ENCODE peak calls at places on chromosomes 5 and 9, in seven cellular contexts. One of them, this sample, is unnamed. For H3K36me3, the result is how much of the 10 kb centered on the place peaks cover.

GRCh38 chr9:78892182-78892581 is 595.3 kb downstream of the PSAT1 start:
- DNase-seq in K562: no peak
- DNase-seq in sigmoid colon: no peak
- DNase-seq in SJSA1: no peak
- DNase-seq in neural progenitor cell: no peak
- DNase-seq in brain microvascular endothelial cell: no peak
- DNase-seq in uterus: no peak
- DNase-seq in this sample: no peak

GRCh38 chr9:17330097-17330496 is 195.3 kb downstream of the CNTLN start:
- DNase-seq in sigmoid colon: no peak
- DNase-seq in neural progenitor cell: no peak
- DNase-seq in K562: no peak
- DNase-seq in uterus: no peak
- DNase-seq in SJSA1: no peak
- DNase-seq in brain microvascular endothelial cell: no peak
- DNase-seq in this sample: no peak

GRCh38 chr5:103668281-103668680 is 105.7 kb upstream of the NUDT12 start:
- DNase-seq in sigmoid colon: no peak
- DNase-seq in neural progenitor cell: no peak
- DNase-seq in brain microvascular endothelial cell: no peak
- DNase-seq in K562: no peak
- DNase-seq in uterus: no peak
- DNase-seq in SJSA1: no peak
- DNase-seq in this sample: no peak

GRCh38 chr9:116943970-116944369 is 256.9 kb downstream of the TRIM32 start:
- DNase-seq in neural progenitor cell: no peak
- DNase-seq in SJSA1: no peak
- DNase-seq in brain microvascular endothelial cell: no peak
- DNase-seq in sigmoid colon: no peak
- DNase-seq in K562: no peak
- DNase-seq in uterus: no peak
- DNase-seq in this sample: no peak

GRCh38 chr9:115204827-115205506 is 87.0 kb upstream of the TNC start:
- DNase-seq in neural progenitor cell: no peak
- DNase-seq in brain microvascular endothelial cell: peak
- DNase-seq in uterus: no peak
- DNase-seq in sigmoid colon: no peak
- DNase-seq in SJSA1: no peak
- DNase-seq in K562: no peak
- DNase-seq in this sample: no peak

GRCh38 chr5:175162036-175162435 is 281.9 kb downstream of the DRD1 start:
- DNase-seq in brain microvascular endothelial cell: no peak
- DNase-seq in uterus: no peak
- DNase-seq in SJSA1: no peak
- DNase-seq in K562: no peak
- DNase-seq in neural progenitor cell: no peak
- DNase-seq in sigmoid colon: no peak
- DNase-seq in this sample: no peak

GRCh38 chr9:127973169-127974001 is 7.4 kb downstream of the EEIG1 start:
- DNase-seq in neural progenitor cell: no peak
- DNase-seq in K562: no peak
- DNase-seq in sigmoid colon: peak
- DNase-seq in SJSA1: no peak
- DNase-seq in brain microvascular endothelial cell: no peak
- DNase-seq in uterus: no peak
- DNase-seq in this sample: no peak

GRCh38 chr9:70263421-70263820 is 4.6 kb downstream of the SMC5 start:
- DNase-seq in brain microvascular endothelial cell: no peak
- DNase-seq in uterus: no peak
- DNase-seq in SJSA1: no peak
- DNase-seq in sigmoid colon: no peak
- DNase-seq in neural progenitor cell: no peak
- DNase-seq in K562: no peak
- DNase-seq in this sample: no peak

GRCh38 chr9:107163370-107163769 is 119.7 kb upstream of the RAD23B start:
- DNase-seq in sigmoid colon: no peak
- DNase-seq in SJSA1: no peak
- DNase-seq in K562: no peak
- DNase-seq in neural progenitor cell: no peak
- DNase-seq in brain microvascular endothelial cell: no peak
- DNase-seq in uterus: no peak
- DNase-seq in this sample: no peak

GRCh38 chr9:121434946-121435345 is 64.7 kb downstream of the GGTA1 start:
- DNase-seq in sigmoid colon: no peak
- DNase-seq in brain microvascular endothelial cell: peak
- DNase-seq in K562: no peak
- DNase-seq in uterus: no peak
- DNase-seq in SJSA1: no peak
- DNase-seq in neural progenitor cell: no peak
- DNase-seq in this sample: no peak

GRCh38 chr9:93303806-93304573 is 120.1 kb downstream of the WNK2 start:
- DNase-seq in brain microvascular endothelial cell: no peak
- DNase-seq in sigmoid colon: peak
- DNase-seq in K562: peak
- DNase-seq in uterus: no peak
- DNase-seq in neural progenitor cell: no peak
- DNase-seq in SJSA1: no peak
- DNase-seq in this sample: no peak

GRCh38 chr5:133256276-133256675 is 204.5 kb downstream of the HSPA4 start:
- DNase-seq in uterus: no peak
- DNase-seq in sigmoid colon: no peak
- DNase-seq in neural progenitor cell: no peak
- DNase-seq in SJSA1: no peak
- DNase-seq in brain microvascular endothelial cell: no peak
- DNase-seq in K562: peak
- DNase-seq in this sample: no peak

GRCh38 chr5:142324377-142324870 is 397 bp downstream of the SPRY4 start:
- DNase-seq in K562: peak
- DNase-seq in brain microvascular endothelial cell: no peak
- DNase-seq in sigmoid colon: peak
- DNase-seq in uterus: peak
- DNase-seq in SJSA1: peak
- DNase-seq in neural progenitor cell: no peak
- DNase-seq in this sample: no peak

GRCh38 chr9:112556497-112557085 is 70.0 kb downstream of the KIAA1958 start:
- DNase-seq in SJSA1: no peak
- DNase-seq in uterus: no peak
- DNase-seq in K562: no peak
- DNase-seq in sigmoid colon: no peak
- DNase-seq in neural progenitor cell: no peak
- DNase-seq in brain microvascular endothelial cell: peak
- DNase-seq in this sample: no peak

GRCh38 chr9:136881691-136882108 is 4.6 kb upstream of the TRAF2 start:
- DNase-seq in uterus: no peak
- DNase-seq in SJSA1: no peak
- DNase-seq in sigmoid colon: no peak
- DNase-seq in brain microvascular endothelial cell: no peak
- DNase-seq in K562: no peak
- DNase-seq in neural progenitor cell: peak
- DNase-seq in this sample: no peak

GRCh38 chr5:149869266-149869875 is 75.2 kb downstream of the PDE6A start:
- DNase-seq in K562: no peak
- DNase-seq in neural progenitor cell: no peak
- DNase-seq in SJSA1: no peak
- DNase-seq in brain microvascular endothelial cell: no peak
- DNase-seq in uterus: no peak
- DNase-seq in sigmoid colon: no peak
- DNase-seq in this sample: no peak

GRCh38 chr5:6772886-6773285 is 59.7 kb downstream of the TENT4A start:
- DNase-seq in uterus: no peak
- DNase-seq in brain microvascular endothelial cell: no peak
- DNase-seq in sigmoid colon: no peak
- DNase-seq in neural progenitor cell: no peak
- DNase-seq in SJSA1: no peak
- DNase-seq in K562: no peak
- DNase-seq in this sample: no peak

GRCh38 chr9:124487491-124488182 is 19.6 kb downstream of the NR5A1 start:
- DNase-seq in brain microvascular endothelial cell: no peak
- DNase-seq in sigmoid colon: no peak
- DNase-seq in neural progenitor cell: no peak
- DNase-seq in K562: peak
- DNase-seq in uterus: no peak
- DNase-seq in SJSA1: no peak
- DNase-seq in this sample: no peak

GRCh38 chr5:154364845-154365244 is 81.0 kb upstream of the SAP30L start:
- DNase-seq in brain microvascular endothelial cell: no peak
- DNase-seq in sigmoid colon: no peak
- DNase-seq in SJSA1: no peak
- DNase-seq in K562: no peak
- DNase-seq in uterus: no peak
- DNase-seq in neural progenitor cell: no peak
- DNase-seq in this sample: no peak

GRCh38 chr5:52043543-52043942 is 660.3 kb downstream of the ISL1 start:
- DNase-seq in SJSA1: no peak
- DNase-seq in uterus: no peak
- DNase-seq in brain microvascular endothelial cell: no peak
- DNase-seq in K562: no peak
- DNase-seq in sigmoid colon: no peak
- DNase-seq in neural progenitor cell: no peak
- DNase-seq in this sample: no peak

GRCh38 chr5:132761321-132762240 is 14.4 kb downstream of the CCNI2 start:
- DNase-seq in neural progenitor cell: no peak
- DNase-seq in K562: no peak
- DNase-seq in sigmoid colon: peak
- DNase-seq in brain microvascular endothelial cell: no peak
- DNase-seq in uterus: no peak
- DNase-seq in SJSA1: peak
- DNase-seq in this sample: no peak

GRCh38 chr9:89986190-89986589 is 381.4 kb downstream of the GADD45G start:
- DNase-seq in uterus: no peak
- DNase-seq in sigmoid colon: no peak
- DNase-seq in brain microvascular endothelial cell: no peak
- DNase-seq in K562: no peak
- DNase-seq in SJSA1: no peak
- DNase-seq in neural progenitor cell: no peak
- DNase-seq in this sample: no peak

GRCh38 chr5:133336969-133337410 is 275.4 kb downstream of the FSTL4 start:
- DNase-seq in sigmoid colon: no peak
- DNase-seq in uterus: no peak
- DNase-seq in K562: no peak
- DNase-seq in SJSA1: no peak
- DNase-seq in brain microvascular endothelial cell: no peak
- DNase-seq in neural progenitor cell: no peak
- DNase-seq in this sample: no peak

GRCh38 chr5:107670028-107670926 is 460 bp downstream of the EFNA5 start:
- DNase-seq in K562: no peak
- DNase-seq in SJSA1: no peak
- DNase-seq in brain microvascular endothelial cell: peak
- DNase-seq in uterus: no peak
- DNase-seq in sigmoid colon: peak
- DNase-seq in neural progenitor cell: peak
- DNase-seq in this sample: no peak

DNA sequence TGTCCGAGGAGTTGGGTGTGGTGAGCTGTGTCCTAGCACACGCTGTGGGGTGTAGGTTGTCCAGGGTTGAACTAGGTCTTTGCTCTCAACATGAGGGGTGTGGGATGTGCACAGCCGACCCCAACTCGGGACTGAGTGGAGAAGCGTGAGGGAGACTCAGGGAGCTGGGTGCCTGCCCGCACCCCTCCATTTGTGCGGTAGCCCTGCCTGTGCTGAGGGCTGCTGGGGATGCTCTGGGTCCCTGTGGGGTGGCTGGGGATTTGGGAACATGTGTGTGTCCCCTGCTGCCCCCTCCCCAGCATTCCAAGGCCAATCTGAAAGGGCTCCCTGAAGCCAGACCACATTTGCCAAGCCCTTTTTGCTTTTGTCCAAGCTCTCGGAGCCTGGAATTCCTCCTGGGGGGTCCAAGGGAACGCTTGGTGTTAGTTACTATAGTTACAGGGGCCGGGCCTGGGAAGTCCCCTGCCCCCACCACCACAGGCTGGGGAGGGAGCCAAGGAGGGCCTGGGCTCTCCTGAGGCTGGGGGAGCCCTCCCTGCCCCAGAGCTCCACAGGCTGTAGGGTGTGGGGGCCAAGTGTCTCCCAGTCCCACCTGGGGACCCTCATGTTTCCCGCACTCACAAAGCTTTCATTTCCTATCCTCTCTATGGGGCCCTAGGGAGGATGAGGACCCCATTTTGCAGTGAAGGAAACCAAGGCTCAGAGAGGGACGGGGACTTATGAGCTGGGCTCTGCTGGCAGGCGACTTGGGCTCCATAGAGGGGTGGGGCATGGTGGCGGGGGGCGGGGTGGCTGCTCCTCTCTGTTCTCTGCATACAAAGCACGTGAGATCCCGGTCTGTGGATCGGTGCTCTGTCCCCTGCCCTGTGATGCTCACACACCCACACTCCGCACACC is 1.1 kb downstream of the CRB2 start:
- DNase-seq in neural progenitor cell: peak
- DNase-seq in sigmoid colon: no peak
- DNase-seq in SJSA1: no peak
- DNase-seq in brain microvascular endothelial cell: no peak
- DNase-seq in K562: no peak
- DNase-seq in uterus: no peak
- DNase-seq in this sample: no peak
- H3K4me3 ChIP-seq in neural progenitor cell: peak
- H3K4me3 ChIP-seq in sigmoid colon: no peak
- H3K4me3 ChIP-seq in SJSA1: no peak
- H3K4me3 ChIP-seq in brain microvascular endothelial cell: no peak
- H3K4me3 ChIP-seq in K562: no peak
- H3K4me3 ChIP-seq in uterus: no peak
- H3K4me3 ChIP-seq in this sample: no peak

DNA sequence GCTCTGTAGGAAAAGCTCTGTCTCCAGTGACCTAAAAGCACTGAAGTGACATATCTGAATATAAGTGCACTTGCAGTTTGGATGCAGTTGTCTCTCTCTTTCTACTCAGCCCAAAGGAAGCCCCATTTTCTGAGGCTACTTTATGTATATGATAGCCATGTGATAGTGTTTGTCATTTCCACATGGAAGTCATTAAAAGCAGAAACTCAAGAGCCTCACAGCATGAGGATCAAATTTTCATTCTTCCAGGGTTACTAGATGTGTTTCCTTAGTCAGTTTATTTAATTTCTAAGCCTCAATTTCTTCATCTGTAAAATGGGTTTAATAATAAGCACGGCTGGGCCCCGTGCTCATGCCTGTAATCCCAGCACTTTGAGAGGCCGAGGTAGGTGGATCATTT is 36.7 kb downstream of the RNF44 start:
- DNase-seq in uterus: no peak
- DNase-seq in sigmoid colon: no peak
- DNase-seq in SJSA1: no peak
- DNase-seq in neural progenitor cell: no peak
- DNase-seq in brain microvascular endothelial cell: no peak
- DNase-seq in K562: no peak
- DNase-seq in this sample: no peak
- H3K36me3 ChIP-seq in uterus: under half
- H3K36me3 ChIP-seq in sigmoid colon: half or more
- H3K36me3 ChIP-seq in SJSA1: half or more
- H3K36me3 ChIP-seq in neural progenitor cell: under half
- H3K36me3 ChIP-seq in brain microvascular endothelial cell: under half
- H3K36me3 ChIP-seq in K562: half or more
- H3K36me3 ChIP-seq in this sample: under half

GRCh38 chr5:73450672-73451217 is 2.2 kb upstream of the FOXD1 start:
- DNase-seq in SJSA1: no peak
- DNase-seq in uterus: no peak
- DNase-seq in neural progenitor cell: peak
- DNase-seq in K562: no peak
- DNase-seq in brain microvascular endothelial cell: no peak
- DNase-seq in sigmoid colon: no peak
- DNase-seq in this sample: no peak
- H3K4me3 ChIP-seq in SJSA1: peak
- H3K4me3 ChIP-seq in uterus: no peak
- H3K4me3 ChIP-seq in neural progenitor cell: peak
- H3K4me3 ChIP-seq in K562: peak
- H3K4me3 ChIP-seq in brain microvascular endothelial cell: peak
- H3K4me3 ChIP-seq in sigmoid colon: peak
- H3K4me3 ChIP-seq in this sample: peak

GRCh38 chr5:40364441-40364840 is 315.3 kb upstream of the PTGER4 start:
- DNase-seq in SJSA1: no peak
- DNase-seq in K562: no peak
- DNase-seq in neural progenitor cell: no peak
- DNase-seq in brain microvascular endothelial cell: no peak
- DNase-seq in uterus: no peak
- DNase-seq in sigmoid colon: no peak
- DNase-seq in this sample: no peak
- H3K36me3 ChIP-seq in SJSA1: under half
- H3K36me3 ChIP-seq in K562: under half
- H3K36me3 ChIP-seq in neural progenitor cell: under half
- H3K36me3 ChIP-seq in brain microvascular endothelial cell: under half
- H3K36me3 ChIP-seq in uterus: under half
- H3K36me3 ChIP-seq in sigmoid colon: under half
- H3K36me3 ChIP-seq in this sample: under half

This sample was measured in esophagus squamous epithelium.